ENCODE peak calls at places on chromosomes 13 and 19, in nine cellular contexts. R is CD8-positive, alpha-beta T cell; H is cardiac muscle cell; Z is WTC11; T is heart left ventricle; N is BJ; K is suprapubic skin; X is dorsolateral prefrontal cortex; W is IMR-90. C is an unnamed sample.
A peak's percentile ranks its signal among the peaks of the same experiment; 100 is the strongest.

GRCh38 chr19:49374665-49375434 is 11.2 kb downstream of the DKKL1 start:
- DNase-seq in R (no peak), H (no peak), Z (no peak), T (no peak), N (no peak), K (no peak), X (no peak), W (no peak), C (no peak)

GRCh38 chr13:18978447-18978846 is 203.2 kb downstream of the TUBA3C start:
- DNase-seq in R (no peak), H (no peak), Z (no peak), T (no peak), N (no peak), K (no peak), X (no peak), W (no peak), C (no peak)

GRCh38 chr19:35833972-35834371 is 18.3 kb downstream of the NPHS1 start:
- DNase-seq in R (no peak), H (no peak), Z (no peak), T (no peak), N (no peak), K (no peak), X (no peak), W (no peak), C (no peak)

GRCh38 chr13:19967619-19968018 is 9.1 kb downstream of the ZMYM2 start:
- DNase-seq in R (no peak), H (no peak), Z (no peak), T (no peak), N (no peak), K (no peak), X (no peak), W (no peak), C (no peak)

GRCh38 chr19:54191671-54192453 is 754 bp downstream of the TSEN34 start:
- DNase-seq in R (no peak), H (no peak), Z (no peak), T (no peak), N (no peak), K (peak; percentile 88), X (no peak), W (peak; percentile 33), C (no peak)

GRCh38 chr13:100542546-100543156 is 45.9 kb downstream of the GGACT start:
- DNase-seq in R (no peak), H (no peak), Z (no peak), T (no peak), N (peak; percentile 9), K (no peak), X (no peak), W (peak; percentile 64), C (no peak)

GRCh38 chr19:14114854-14115253 is 2.7 kb downstream of the PRKACA start:
- DNase-seq in R (peak; percentile 43), H (peak; percentile 44), Z (peak; percentile 77), T (peak; percentile 71), N (no peak), K (peak; percentile 72), X (no peak), W (no peak), C (peak; percentile 71)

GRCh38 chr19:38193445-38193844 is 30.6 kb downstream of the DPF1 start:
- DNase-seq in R (no peak), H (no peak), Z (no peak), T (no peak), N (no peak), K (no peak), X (no peak), W (no peak), C (no peak)

GRCh38 chr19:18046066-18046718 is 38.2 kb downstream of the ARRDC2 start:
- DNase-seq in R (no peak), H (no peak), Z (no peak), T (no peak), N (peak; percentile 74), K (no peak), X (no peak), W (peak; percentile 82), C (peak; percentile 61)

GRCh38 chr19:50330365-50331078 is 1.3 kb upstream of the KCNC3 start:
- DNase-seq in R (peak; percentile 83), H (peak; percentile 96), Z (peak; percentile 96), T (peak; percentile 89), N (no peak), K (no peak), X (peak; percentile 86), W (peak; percentile 1), C (peak; percentile 87)

GRCh38 chr19:38143847-38144246 is 80.2 kb downstream of the DPF1 start:
- DNase-seq in R (no peak), H (no peak), Z (no peak), T (no peak), N (no peak), K (no peak), X (no peak), W (no peak), C (no peak)

GRCh38 chr13:29523199-29523931 is 72.1 kb downstream of the SLC7A1 start:
- DNase-seq in R (no peak), H (no peak), Z (no peak), T (peak; percentile 64), N (no peak), K (peak; percentile 64), X (no peak), W (no peak), C (no peak)

GRCh38 chr19:756232-756631 is 5.3 kb downstream of the MISP start:
- DNase-seq in R (no peak), H (no peak), Z (no peak), T (no peak), N (no peak), K (no peak), X (no peak), W (peak; percentile 49), C (no peak)

DNA sequence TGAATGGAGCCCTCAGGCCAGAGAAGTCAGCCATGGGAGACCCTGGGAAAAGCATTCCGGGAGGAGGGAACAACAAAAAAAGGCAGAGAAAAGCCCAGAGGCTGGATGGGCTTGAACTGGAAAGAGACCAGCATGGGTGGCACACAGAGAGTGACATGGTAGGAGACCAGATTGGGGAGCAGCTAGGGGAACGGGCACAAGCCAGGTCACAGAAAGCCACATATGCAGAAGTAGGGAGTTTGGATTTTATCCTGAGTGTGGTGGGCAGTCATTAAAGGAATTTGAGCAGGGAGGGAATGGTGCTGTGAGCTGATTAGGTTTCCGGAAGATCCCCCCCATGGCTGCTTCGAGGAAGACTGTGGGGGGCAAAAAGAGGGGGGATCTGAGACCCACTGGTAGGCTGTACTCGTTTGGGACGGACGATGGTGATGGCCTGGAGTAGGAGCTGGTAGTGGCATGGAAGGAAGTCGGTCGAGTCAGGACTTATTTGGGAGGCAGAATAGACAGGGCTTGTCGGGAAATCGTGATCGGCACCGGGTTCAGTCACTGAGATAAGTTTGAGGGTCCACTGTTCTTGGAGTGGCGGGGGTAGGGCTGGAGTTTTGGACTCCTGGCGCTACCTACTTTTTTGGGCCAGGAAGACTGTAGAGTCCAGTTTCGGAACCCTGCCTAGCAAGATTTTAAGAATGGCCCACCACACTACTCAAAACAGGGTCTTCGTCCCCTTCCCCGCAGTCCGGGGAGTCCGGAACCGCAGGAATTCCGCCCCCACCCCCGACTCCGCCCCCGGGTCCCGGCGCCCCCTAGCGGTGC is 949 bp downstream of the SERTAD1 start:
- DNase-seq in R (peak; percentile 18), H (peak; percentile 51), Z (no peak), T (no peak), N (no peak), K (no peak), X (no peak), W (peak; percentile 13), C (no peak)
- TF ChIP-seq CTCF in R (no peak), H (no peak), Z (no peak), T (peak; percentile 78), N (no peak), K (no peak), X (no peak), W (no peak), C (no peak)

GRCh38 chr19:42323473-42323851 is 2.0 kb upstream of the MEGF8 start:
- DNase-seq in R (no peak), H (no peak), Z (peak; percentile 76), T (no peak), N (no peak), K (no peak), X (no peak), W (no peak), C (no peak)

GRCh38 chr19:42325308-42325895 is at the start of gene MEGF8:
- DNase-seq in R (peak; percentile 99), H (peak; percentile 99), Z (peak; percentile 99), T (peak; percentile 98), N (peak; percentile 95), K (peak; percentile 99), X (peak; percentile 97), W (peak; percentile 99), C (peak; percentile 99)

GRCh38 chr19:42322305-42322704 is 3.1 kb upstream of the MEGF8 start:
- DNase-seq in R (no peak), H (no peak), Z (no peak), T (no peak), N (no peak), K (no peak), X (no peak), W (no peak), C (no peak)

GRCh38 chr19:42324655-42325307 is 654 bp upstream of the MEGF8 start:
- DNase-seq in R (no peak), H (no peak), Z (peak; percentile 36), T (no peak), N (no peak), K (no peak), X (no peak), W (no peak), C (no peak)

DNA sequence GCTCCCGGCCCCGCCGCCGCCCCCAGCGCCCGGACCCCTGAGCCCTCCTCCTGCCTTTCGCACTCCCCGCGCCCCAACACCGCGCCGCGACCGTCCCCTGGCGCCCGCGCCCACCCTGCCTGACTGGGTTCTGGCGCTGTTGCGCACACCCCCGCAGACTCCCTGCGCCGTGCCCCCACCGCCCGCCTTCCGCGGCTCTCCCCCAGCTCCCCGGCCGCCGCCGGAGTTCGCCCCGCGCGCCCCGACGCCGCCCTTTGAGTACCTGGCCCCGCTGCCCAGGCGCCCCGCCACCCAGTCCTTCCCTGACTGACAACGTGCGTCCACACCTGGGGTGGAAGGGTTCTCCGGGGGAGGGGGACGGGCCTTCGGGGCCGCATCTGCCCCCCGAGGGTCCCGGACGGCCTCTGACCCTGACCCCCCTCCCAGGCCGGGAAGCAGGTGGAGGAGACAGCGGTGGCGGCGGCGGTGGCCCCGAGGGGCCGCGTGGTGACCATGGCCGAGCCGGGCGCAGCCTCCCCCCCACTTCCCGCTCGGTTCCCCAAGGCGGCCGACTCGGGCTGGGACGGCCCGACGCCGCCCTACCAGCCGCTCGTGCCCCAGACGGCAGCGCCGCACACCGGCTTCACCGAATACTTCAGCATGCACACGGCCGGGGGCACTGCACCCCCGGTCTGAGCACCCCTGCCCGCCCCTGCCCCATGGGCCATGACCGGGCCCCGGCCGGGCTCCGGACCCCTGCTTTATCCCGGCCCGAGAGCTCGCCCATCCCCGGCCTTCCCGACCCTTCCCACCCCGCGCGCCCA is 1.4 kb upstream of the MEGF8 start:
- DNase-seq in R (no peak), H (no peak), Z (peak; percentile 55), T (peak; percentile 31), N (no peak), K (no peak), X (no peak), W (no peak), C (peak; percentile 43)
- TF ChIP-seq CTCF in R (no peak), H (no peak), Z (no peak), T (no peak), N (no peak), K (peak; percentile 11), X (no peak), W (peak; percentile 16), C (no peak)

GRCh38 chr19:2661615-2662014 is 40.9 kb downstream of the GNG7 start:
- DNase-seq in R (no peak), H (no peak), Z (peak; percentile 46), T (no peak), N (no peak), K (no peak), X (no peak), W (no peak), C (no peak)
- TF ChIP-seq CTCF in R (no peak), H (no peak), Z (no peak), T (no peak), N (no peak), K (no peak), X (no peak), W (peak; percentile 9), C (no peak)

GRCh38 chr13:34412295-34412694 is 529.8 kb upstream of the NBEA start:
- DNase-seq in R (no peak), H (no peak), Z (no peak), T (no peak), N (no peak), K (no peak), X (no peak), W (no peak), C (no peak)
- TF ChIP-seq CTCF in R (no peak), H (no peak), Z (no peak), T (no peak), N (no peak), K (no peak), X (no peak), W (no peak), C (no peak)

C was measured in Calu3.